ENCODE peak calls at places on chromosomes 16 and 17, in five cellular contexts. T, K, J, N and U are unnamed samples.

GRCh38 chr16:52621651-52622050 is 74.7 kb upstream of the TOX3 start:
- DNase-seq in T (no peak), J (no peak), K (no peak), N (no peak), U (no peak)

GRCh38 chr17:77602062-77602746 is 356.3 kb upstream of the TNRC6C start:
- DNase-seq in J (peak), K (no peak), T (no peak), N (peak), U (no peak)

GRCh38 chr16:55830658-55831294 is 2.1 kb downstream of the CES1 start:
- DNase-seq in N (no peak), J (no peak), K (no peak), T (no peak), U (no peak)

GRCh38 chr16:12087901-12088364 is 111.4 kb downstream of the SNX29 start:
- DNase-seq in T (no peak), J (no peak), K (peak), N (no peak), U (no peak)

GRCh38 chr17:59436900-59437299 is 105.4 kb downstream of the YPEL2 start:
- DNase-seq in N (no peak), K (no peak), T (no peak), J (no peak), U (no peak)

GRCh38 chr16:10668322-10669045 is 26.2 kb downstream of the TEKT5 start:
- DNase-seq in K (peak), N (no peak), J (peak), T (no peak), U (no peak)

GRCh38 chr17:79335456-79335855 is 260.8 kb downstream of the ENGASE start:
- DNase-seq in K (no peak), N (no peak), T (no peak), J (no peak), U (no peak)

GRCh38 chr16:19136549-19137196 is 22.9 kb downstream of the ITPRIPL2 start:
- DNase-seq in T (no peak), K (no peak), J (peak), N (peak), U (no peak)

GRCh38 chr17:58352843-58353719 is 1.1 kb upstream of the SUPT4H1 start:
- DNase-seq in N (no peak), T (no peak), K (no peak), J (peak), U (no peak)

DNA sequence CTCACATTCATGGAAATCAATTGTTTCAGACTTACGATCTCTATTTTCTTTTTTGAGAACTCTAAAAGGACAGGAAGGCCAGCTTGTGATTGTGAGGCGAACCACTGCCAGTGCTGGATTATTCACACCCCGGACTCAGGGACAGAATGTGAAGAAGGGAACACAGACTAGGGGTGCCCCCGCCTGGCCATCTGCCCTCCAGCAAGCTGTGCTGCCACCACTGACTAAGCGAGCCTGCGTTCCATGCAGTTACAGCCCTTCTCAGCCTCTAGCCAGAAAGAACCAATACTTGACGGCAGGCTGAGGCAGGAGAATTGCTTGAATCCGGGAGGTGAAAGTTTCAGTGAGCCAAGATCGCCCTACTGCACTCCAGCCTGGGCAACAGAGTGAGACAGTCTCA is 2.8 kb downstream of the HAGH start:
- DNase-seq in T (no peak), J (peak), N (no peak), K (peak), U (no peak)
- TF ChIP-seq CTCF in T (no peak), J (peak), N (no peak), K (no peak), U (peak)

GRCh38 chr16:23678430-23679273 is at the start of gene PLK1:
- DNase-seq in J (peak), T (peak), K (peak), N (peak), U (peak)
- TF ChIP-seq CTCF in J (peak), T (no peak), K (peak), N (peak), U (peak)

DNA sequence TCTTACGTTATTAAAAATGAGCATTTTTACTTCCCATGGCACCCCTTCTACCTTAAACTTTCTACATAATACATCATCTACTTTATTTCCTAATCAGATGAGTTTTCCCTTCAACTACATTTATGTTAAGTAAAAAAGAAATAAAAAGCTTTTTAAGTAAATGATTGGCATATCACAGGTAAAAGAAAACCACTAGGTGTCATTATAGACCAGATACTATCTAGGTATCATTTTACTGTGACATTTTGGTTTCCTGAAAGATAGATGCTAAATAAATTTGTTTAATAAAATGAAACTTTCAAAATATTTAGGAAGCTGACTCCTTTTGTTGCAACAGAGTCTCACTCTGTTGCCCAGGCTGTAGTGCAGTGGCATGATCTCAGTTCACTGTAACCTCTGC is 3.8 kb upstream of the CMTM1 start:
- DNase-seq in K (no peak), J (no peak), T (no peak), N (no peak), U (no peak)
- TF ChIP-seq CTCF in K (no peak), J (no peak), T (no peak), N (no peak), U (no peak)

GRCh38 chr17:68760141-68760475 is 158.9 kb upstream of the FAM20A start:
- DNase-seq in T (no peak), N (no peak), J (no peak), K (no peak), U (no peak)
- TF ChIP-seq CTCF in T (no peak), N (no peak), J (no peak), K (no peak), U (no peak)

DNA sequence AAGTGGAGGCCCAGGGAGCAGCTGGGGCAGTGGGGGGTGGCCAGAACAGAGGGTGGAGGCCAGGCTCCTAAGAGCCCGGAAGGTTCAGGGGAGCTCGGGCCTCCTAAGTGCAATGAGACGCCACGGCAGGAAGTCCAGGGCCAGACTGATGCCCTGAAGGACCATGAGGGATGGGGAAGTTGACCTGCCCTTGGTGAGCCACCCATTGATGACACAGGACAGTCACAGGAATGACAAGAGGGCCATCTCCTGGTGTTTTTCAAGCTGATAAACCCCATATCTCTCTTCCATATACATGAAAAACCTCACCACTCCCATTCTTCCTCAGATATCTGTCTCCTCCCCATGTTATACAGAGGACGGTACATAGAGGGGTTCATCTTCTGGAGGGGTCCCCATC is 5.8 kb upstream of the MRPL58 start:
- DNase-seq in N (no peak), J (no peak), K (no peak), T (no peak), U (no peak)
- TF ChIP-seq CTCF in N (no peak), J (no peak), K (no peak), T (no peak), U (no peak)

GRCh38 chr16:25066747-25067631 is 44.6 kb upstream of the LCMT1 start:
- DNase-seq in N (peak), K (peak), T (peak), J (peak), U (peak)

GRCh38 chr16:25064967-25065366 is 46.6 kb upstream of the LCMT1 start:
- DNase-seq in T (no peak), N (no peak), J (no peak), K (no peak), U (no peak)

GRCh38 chr16:25066426-25066746 is 45.2 kb upstream of the LCMT1 start:
- DNase-seq in N (no peak), T (no peak), K (no peak), J (no peak), U (no peak)

GRCh38 chr16:25063865-25064264 is 47.7 kb upstream of the LCMT1 start:
- DNase-seq in J (peak), K (no peak), N (no peak), T (no peak), U (no peak)

GRCh38 chr16:25065899-25066298 is 45.6 kb upstream of the LCMT1 start:
- DNase-seq in N (no peak), J (no peak), K (no peak), T (no peak), U (no peak)
- TF ChIP-seq CTCF in N (no peak), J (no peak), K (no peak), T (no peak), U (no peak)

DNA sequence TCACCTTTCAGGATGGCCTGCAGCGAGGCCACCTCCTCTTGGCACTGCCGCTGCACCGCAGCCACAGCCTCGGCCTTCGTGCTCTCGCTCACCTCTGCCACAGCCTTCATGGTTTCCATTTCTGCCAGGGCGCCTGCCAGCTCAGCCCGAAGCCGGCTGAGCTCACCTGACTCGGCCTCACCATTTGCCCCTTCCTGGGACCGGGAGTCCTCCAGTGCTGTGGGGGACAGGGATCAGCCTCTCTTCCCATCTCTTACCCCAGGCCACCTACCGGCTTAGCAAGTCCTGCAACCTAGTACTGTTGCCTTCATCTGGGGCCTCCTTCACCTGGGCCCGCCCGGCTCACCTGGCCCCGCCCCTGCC is 658 bp downstream of the RABEP2 start:
- DNase-seq in N (no peak), T (no peak), K (no peak), J (no peak), U (no peak)
- TF ChIP-seq CTCF in N (no peak), T (no peak), K (peak), J (no peak), U (peak)

GRCh38 chr16:75021410-75021809 is 22.6 kb downstream of the ZNRF1 start:
- DNase-seq in N (no peak), K (no peak), T (no peak), J (no peak), U (no peak)
- TF ChIP-seq CTCF in N (no peak), K (no peak), T (no peak), J (no peak), U (no peak)

GRCh38 chr17:55925440-55925839 is 174.6 kb downstream of the PCTP start:
- DNase-seq in T (no peak), N (no peak), K (no peak), J (no peak), U (no peak)
- TF ChIP-seq CTCF in T (no peak), N (no peak), K (no peak), J (no peak), U (no peak)